ENCODE peak calls at places on chromosomes 7 and 10, in six cellular contexts. One of them, this sample, is unnamed.

GRCh38 chr7:23383225-23383624 is 84.1 kb downstream of the MALSU1 start:
- DNase-seq in IMR-90: peak; percentile 59
- DNase-seq in thoracic aorta: no peak
- DNase-seq in mammary epithelial cell: peak; percentile 11
- DNase-seq in left ventricle myocardium inferior: no peak
- DNase-seq in psoas muscle: no peak
- DNase-seq in this sample: no peak

GRCh38 chr10:112365014-112365432 is 8.9 kb upstream of the ACSL5 start:
- DNase-seq in IMR-90: no peak
- DNase-seq in thoracic aorta: no peak
- DNase-seq in mammary epithelial cell: no peak
- DNase-seq in left ventricle myocardium inferior: no peak
- DNase-seq in psoas muscle: no peak
- DNase-seq in this sample: no peak

GRCh38 chr7:32921896-32922295 is 30.3 kb upstream of the KBTBD2 start:
- DNase-seq in IMR-90: peak; percentile 78
- DNase-seq in thoracic aorta: no peak
- DNase-seq in mammary epithelial cell: no peak
- DNase-seq in left ventricle myocardium inferior: no peak
- DNase-seq in psoas muscle: no peak
- DNase-seq in this sample: no peak

GRCh38 chr7:95772298-95772770 is at the start of gene DYNC1I1:
- DNase-seq in IMR-90: peak; percentile 19
- DNase-seq in thoracic aorta: peak; percentile 9
- DNase-seq in mammary epithelial cell: peak; percentile 73
- DNase-seq in left ventricle myocardium inferior: peak; percentile 81
- DNase-seq in psoas muscle: peak; percentile 81
- DNase-seq in this sample: peak; percentile 57

GRCh38 chr7:130356121-130356759 is 11.6 kb downstream of the CPA5 start:
- DNase-seq in IMR-90: peak; percentile 99
- DNase-seq in thoracic aorta: no peak
- DNase-seq in mammary epithelial cell: peak; percentile 95
- DNase-seq in left ventricle myocardium inferior: peak; percentile 31
- DNase-seq in psoas muscle: peak; percentile 81
- DNase-seq in this sample: peak; percentile 91

GRCh38 chr10:127464561-127464960 is 84.5 kb upstream of the NPS start:
- DNase-seq in IMR-90: no peak
- DNase-seq in thoracic aorta: no peak
- DNase-seq in mammary epithelial cell: no peak
- DNase-seq in left ventricle myocardium inferior: no peak
- DNase-seq in psoas muscle: no peak
- DNase-seq in this sample: no peak

GRCh38 chr7:146681487-146681886 is 564.9 kb downstream of the CNTNAP2 start:
- DNase-seq in IMR-90: no peak
- DNase-seq in thoracic aorta: no peak
- DNase-seq in mammary epithelial cell: no peak
- DNase-seq in left ventricle myocardium inferior: no peak
- DNase-seq in psoas muscle: no peak
- DNase-seq in this sample: no peak

GRCh38 chr7:139079861-139080260 is 29.7 kb downstream of the ZC3HAV1 start:
- DNase-seq in IMR-90: no peak
- DNase-seq in thoracic aorta: no peak
- DNase-seq in mammary epithelial cell: no peak
- DNase-seq in left ventricle myocardium inferior: no peak
- DNase-seq in psoas muscle: no peak
- DNase-seq in this sample: no peak

GRCh38 chr10:69345402-69345801 is 67.1 kb downstream of the HK1 start:
- DNase-seq in IMR-90: no peak
- DNase-seq in thoracic aorta: no peak
- DNase-seq in mammary epithelial cell: no peak
- DNase-seq in left ventricle myocardium inferior: no peak
- DNase-seq in psoas muscle: peak; percentile 57
- DNase-seq in this sample: no peak

GRCh38 chr7:158613481-158613880 is 25.9 kb upstream of the PTPRN2 start:
- DNase-seq in IMR-90: no peak
- DNase-seq in thoracic aorta: no peak
- DNase-seq in mammary epithelial cell: no peak
- DNase-seq in left ventricle myocardium inferior: no peak
- DNase-seq in psoas muscle: no peak
- DNase-seq in this sample: no peak

GRCh38 chr7:36723951-36724664 is at the start of gene AOAH:
- DNase-seq in IMR-90: no peak
- DNase-seq in thoracic aorta: no peak
- DNase-seq in mammary epithelial cell: no peak
- DNase-seq in left ventricle myocardium inferior: peak; percentile 55
- DNase-seq in psoas muscle: peak; percentile 65
- DNase-seq in this sample: no peak

GRCh38 chr7:112792431-112792830 is 2.2 kb upstream of the TMEM168 start:
- DNase-seq in IMR-90: no peak
- DNase-seq in thoracic aorta: no peak
- DNase-seq in mammary epithelial cell: no peak
- DNase-seq in left ventricle myocardium inferior: no peak
- DNase-seq in psoas muscle: no peak
- DNase-seq in this sample: no peak

GRCh38 chr10:3091346-3091787 is 24.0 kb downstream of the PFKP start:
- DNase-seq in IMR-90: peak; percentile 94
- DNase-seq in thoracic aorta: no peak
- DNase-seq in mammary epithelial cell: peak; percentile 98
- DNase-seq in left ventricle myocardium inferior: no peak
- DNase-seq in psoas muscle: no peak
- DNase-seq in this sample: peak; percentile 80

GRCh38 chr10:79052311-79053080 is 16.3 kb upstream of the ZMIZ1 start:
- DNase-seq in IMR-90: no peak
- DNase-seq in thoracic aorta: no peak
- DNase-seq in mammary epithelial cell: no peak
- DNase-seq in left ventricle myocardium inferior: peak; percentile 4
- DNase-seq in psoas muscle: peak; percentile 31
- DNase-seq in this sample: peak; percentile 4

GRCh38 chr7:69906309-69906995 is 308.2 kb downstream of the AUTS2 start:
- DNase-seq in IMR-90: no peak
- DNase-seq in thoracic aorta: no peak
- DNase-seq in mammary epithelial cell: no peak
- DNase-seq in left ventricle myocardium inferior: no peak
- DNase-seq in psoas muscle: no peak
- DNase-seq in this sample: no peak

GRCh38 chr10:28991326-28991725 is 297.5 kb upstream of the LYZL1 start:
- DNase-seq in IMR-90: peak; percentile 78
- DNase-seq in thoracic aorta: peak; percentile 43
- DNase-seq in mammary epithelial cell: peak; percentile 56
- DNase-seq in left ventricle myocardium inferior: no peak
- DNase-seq in psoas muscle: no peak
- DNase-seq in this sample: peak; percentile 76

GRCh38 chr7:41085244-41085643 is 617.6 kb downstream of the INHBA start:
- DNase-seq in IMR-90: peak; percentile 73
- DNase-seq in thoracic aorta: no peak
- DNase-seq in mammary epithelial cell: peak; percentile 57
- DNase-seq in left ventricle myocardium inferior: no peak
- DNase-seq in psoas muscle: no peak
- DNase-seq in this sample: no peak

GRCh38 chr10:11511325-11511724 is 100.1 kb downstream of the USP6NL start:
- DNase-seq in IMR-90: no peak
- DNase-seq in thoracic aorta: no peak
- DNase-seq in mammary epithelial cell: no peak
- DNase-seq in left ventricle myocardium inferior: no peak
- DNase-seq in psoas muscle: no peak
- DNase-seq in this sample: no peak

GRCh38 chr7:16962986-16963385 is 81.2 kb upstream of the AGR3 start:
- DNase-seq in IMR-90: peak; percentile 16
- DNase-seq in thoracic aorta: no peak
- DNase-seq in mammary epithelial cell: no peak
- DNase-seq in left ventricle myocardium inferior: no peak
- DNase-seq in psoas muscle: no peak
- DNase-seq in this sample: no peak

GRCh38 chr10:67697646-67698245 is 1.8 kb upstream of the CTNNA3 start:
- DNase-seq in IMR-90: peak; percentile 56
- DNase-seq in thoracic aorta: no peak
- DNase-seq in mammary epithelial cell: peak; percentile 16
- DNase-seq in left ventricle myocardium inferior: no peak
- DNase-seq in psoas muscle: no peak
- DNase-seq in this sample: peak; percentile 79

GRCh38 chr7:149662591-149663095 is 110.7 kb downstream of the ZNF467 start:
- DNase-seq in IMR-90: peak; percentile 44
- DNase-seq in thoracic aorta: peak; percentile 6
- DNase-seq in mammary epithelial cell: peak; percentile 67
- DNase-seq in left ventricle myocardium inferior: peak; percentile 61
- DNase-seq in psoas muscle: peak; percentile 90
- DNase-seq in this sample: peak; percentile 26

GRCh38 chr7:1738511-1738910 is 68.4 kb downstream of the ELFN1 start:
- DNase-seq in IMR-90: no peak
- DNase-seq in thoracic aorta: no peak
- DNase-seq in mammary epithelial cell: no peak
- DNase-seq in left ventricle myocardium inferior: no peak
- DNase-seq in psoas muscle: no peak
- DNase-seq in this sample: no peak

GRCh38 chr7:115724400-115725056 is 306.0 kb downstream of the TFEC start:
- DNase-seq in IMR-90: no peak
- DNase-seq in thoracic aorta: no peak
- DNase-seq in mammary epithelial cell: no peak
- DNase-seq in left ventricle myocardium inferior: no peak
- DNase-seq in psoas muscle: no peak
- DNase-seq in this sample: no peak

GRCh38 chr10:77865585-77866324 is 60.8 kb downstream of the DLG5 start:
- DNase-seq in IMR-90: no peak
- DNase-seq in thoracic aorta: no peak
- DNase-seq in mammary epithelial cell: no peak
- DNase-seq in left ventricle myocardium inferior: no peak
- DNase-seq in psoas muscle: no peak
- DNase-seq in this sample: no peak

GRCh38 chr10:77869626-77870420 is 56.7 kb downstream of the DLG5 start:
- DNase-seq in IMR-90: no peak
- DNase-seq in thoracic aorta: no peak
- DNase-seq in mammary epithelial cell: peak; percentile 53
- DNase-seq in left ventricle myocardium inferior: no peak
- DNase-seq in psoas muscle: no peak
- DNase-seq in this sample: peak; percentile 51

GRCh38 chr10:77864151-77864851 is 62.3 kb downstream of the DLG5 start:
- DNase-seq in IMR-90: no peak
- DNase-seq in thoracic aorta: no peak
- DNase-seq in mammary epithelial cell: no peak
- DNase-seq in left ventricle myocardium inferior: no peak
- DNase-seq in psoas muscle: no peak
- DNase-seq in this sample: no peak

GRCh38 chr10:77866598-77866997 is 60.0 kb downstream of the DLG5 start:
- DNase-seq in IMR-90: no peak
- DNase-seq in thoracic aorta: no peak
- DNase-seq in mammary epithelial cell: no peak
- DNase-seq in left ventricle myocardium inferior: no peak
- DNase-seq in psoas muscle: no peak
- DNase-seq in this sample: no peak

DNA sequence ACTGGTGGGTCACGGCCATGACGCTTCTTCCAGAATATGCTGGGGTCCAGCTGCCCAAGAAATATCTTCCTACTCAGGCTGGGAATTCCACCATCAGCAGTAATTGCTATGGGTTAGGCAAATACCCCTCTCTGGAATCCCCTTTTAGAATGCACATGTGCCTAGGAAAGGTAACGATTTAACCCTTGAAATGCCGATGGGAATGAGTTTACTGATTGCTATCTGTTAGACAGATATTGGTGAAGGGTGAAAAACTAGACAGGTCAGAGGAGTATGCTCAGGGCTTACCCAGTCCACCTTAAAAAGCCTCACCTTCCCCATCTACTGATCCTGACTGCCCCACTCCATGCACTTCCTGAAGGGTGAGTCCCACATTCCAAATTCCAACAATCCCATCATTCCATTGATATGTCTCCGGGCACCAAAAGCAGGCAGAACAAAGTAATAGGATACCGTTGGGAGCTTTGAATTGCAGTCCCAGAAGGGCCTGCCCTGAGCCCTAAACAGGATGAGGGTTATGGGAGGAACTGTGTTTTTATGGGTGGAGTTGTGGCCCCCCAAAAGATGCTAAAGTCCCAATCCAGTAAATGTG is 59.3 kb downstream of the DLG5 start:
- DNase-seq in IMR-90: no peak
- DNase-seq in thoracic aorta: no peak
- DNase-seq in mammary epithelial cell: no peak
- DNase-seq in left ventricle myocardium inferior: no peak
- DNase-seq in psoas muscle: no peak
- DNase-seq in this sample: no peak
- H3K4me1 ChIP-seq in IMR-90: peaks cover 9% of the 10 kb centered on the region
- H3K4me1 ChIP-seq in thoracic aorta: peaks cover 3% of the 10 kb centered on the region
- H3K4me1 ChIP-seq in mammary epithelial cell: peaks cover 58% of the 10 kb centered on the region
- H3K4me1 ChIP-seq in left ventricle myocardium inferior: peaks cover 3% of the 10 kb centered on the region
- H3K4me1 ChIP-seq in psoas muscle: peaks cover 4% of the 10 kb centered on the region
- H3K4me1 ChIP-seq in this sample: peaks cover 33% of the 10 kb centered on the region

GRCh38 chr10:384538-385305 is 249.5 kb downstream of the ZMYND11 start:
- DNase-seq in IMR-90: no peak
- DNase-seq in thoracic aorta: no peak
- DNase-seq in mammary epithelial cell: no peak
- DNase-seq in left ventricle myocardium inferior: no peak
- DNase-seq in psoas muscle: no peak
- DNase-seq in this sample: no peak
- H3K36me3 ChIP-seq in IMR-90: peaks cover 57% of the 10 kb centered on the region
- H3K36me3 ChIP-seq in thoracic aorta: peaks cover 13% of the 10 kb centered on the region
- H3K36me3 ChIP-seq in mammary epithelial cell: no peaks in the 10 kb centered on the region
- H3K36me3 ChIP-seq in left ventricle myocardium inferior: peaks cover 86% of the 10 kb centered on the region
- H3K36me3 ChIP-seq in psoas muscle: peaks cover 72% of the 10 kb centered on the region
- H3K36me3 ChIP-seq in this sample: peaks cover 73% of the 10 kb centered on the region

DNA sequence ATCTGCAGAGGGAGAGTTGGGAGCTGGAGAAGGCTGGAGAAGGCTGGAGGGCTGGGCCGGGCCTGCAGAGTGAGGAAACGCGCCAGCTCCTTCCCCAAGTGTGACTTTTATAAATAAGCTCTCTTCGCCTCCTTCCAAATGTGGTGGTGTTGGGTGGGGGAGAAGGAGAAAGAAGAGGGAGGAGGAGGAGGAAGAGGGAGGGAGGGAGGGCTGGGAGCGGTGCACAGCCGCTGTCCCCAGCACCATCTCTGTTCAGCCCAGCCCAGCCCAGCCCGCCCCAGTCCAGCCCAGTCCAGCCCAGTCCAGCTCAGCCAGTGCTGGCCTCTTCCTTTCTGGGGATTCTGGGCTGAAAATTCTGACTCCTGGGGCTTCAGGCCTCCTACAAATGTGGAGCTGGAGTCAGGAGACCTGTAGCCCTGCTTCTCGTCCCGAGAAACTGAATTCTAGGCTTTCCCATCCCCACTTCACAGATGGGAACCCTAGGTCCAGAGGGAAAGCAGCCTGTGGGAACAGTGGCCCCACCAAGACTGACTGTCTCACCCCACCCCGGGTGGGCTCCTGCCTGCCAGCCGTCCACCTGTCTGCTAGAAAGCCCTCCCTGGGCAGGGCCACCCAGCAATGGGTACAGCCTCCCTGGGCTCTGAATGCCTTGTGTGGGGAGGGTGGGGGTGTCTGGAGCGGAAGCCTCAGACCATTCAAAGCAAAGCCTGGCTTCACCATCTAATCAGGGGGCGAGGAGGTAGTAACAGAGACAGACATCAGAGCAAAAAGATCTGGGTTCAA is 2.3 kb downstream of the STX1A start:
- DNase-seq in IMR-90: peak; percentile 26
- DNase-seq in thoracic aorta: no peak
- DNase-seq in mammary epithelial cell: no peak
- DNase-seq in left ventricle myocardium inferior: no peak
- DNase-seq in psoas muscle: no peak
- DNase-seq in this sample: no peak
- H3K4me3 ChIP-seq in IMR-90: no peak overlapping the region
- H3K4me3 ChIP-seq in thoracic aorta: peak overlapping the region; percentile 93
- H3K4me3 ChIP-seq in mammary epithelial cell: peak overlapping the region; percentile 92
- H3K4me3 ChIP-seq in left ventricle myocardium inferior: no peak overlapping the region
- H3K4me3 ChIP-seq in psoas muscle: no peak overlapping the region
- H3K4me3 ChIP-seq in this sample: peak overlapping the region; percentile 14

GRCh38 chr7:30463400-30464145 is 15.0 kb downstream of the NOD1 start:
- DNase-seq in IMR-90: no peak
- DNase-seq in thoracic aorta: no peak
- DNase-seq in mammary epithelial cell: no peak
- DNase-seq in left ventricle myocardium inferior: no peak
- DNase-seq in psoas muscle: no peak
- DNase-seq in this sample: no peak
- H3K4me1 ChIP-seq in IMR-90: peaks cover 28% of the 10 kb centered on the region
- H3K4me1 ChIP-seq in thoracic aorta: peaks cover 30% of the 10 kb centered on the region
- H3K4me1 ChIP-seq in mammary epithelial cell: peaks cover 3% of the 10 kb centered on the region
- H3K4me1 ChIP-seq in left ventricle myocardium inferior: peaks cover 87% of the 10 kb centered on the region
- H3K4me1 ChIP-seq in psoas muscle: peaks cover 23% of the 10 kb centered on the region
- H3K4me1 ChIP-seq in this sample: peaks cover 75% of the 10 kb centered on the region

This sample was measured in adipocyte.